ENCODE peak calls at places on chromosomes 5 and 9, in nine cellular contexts. L is tibial nerve, G is K562, Q is prostate gland, Z is Peyer's patch, N is IMR-90, Y is uterus, C is sigmoid colon, F is H1. E is an unnamed sample.

GRCh38 chr5:154541553-154541952 is 63.5 kb upstream of the HAND1 start:
- DNase-seq in L (no peak), G (no peak), Q (no peak), Z (no peak), N (no peak), Y (no peak), C (no peak), F (peak), E (no peak)

GRCh38 chr5:117454716-117455212 is 880.1 kb upstream of the SEMA6A start:
- DNase-seq in L (peak), G (peak), Q (peak), Z (peak), N (peak), Y (peak), C (no peak), F (peak), E (peak)

GRCh38 chr5:135481908-135482307 is 29.8 kb upstream of the TIFAB start:
- DNase-seq in L (no peak), G (no peak), Q (no peak), Z (no peak), N (no peak), Y (no peak), C (no peak), F (no peak), E (peak)

GRCh38 chr5:72456391-72457060 is 50.7 kb downstream of the ZNF366 start:
- DNase-seq in L (no peak), G (no peak), Q (no peak), Z (no peak), N (no peak), Y (no peak), C (no peak), F (no peak), E (no peak)

GRCh38 chr9:27828908-27829307 is 255.6 kb upstream of the C9orf72 start:
- DNase-seq in L (no peak), G (no peak), Q (no peak), Z (no peak), N (no peak), Y (no peak), C (no peak), F (no peak), E (no peak)

GRCh38 chr9:21402387-21403247 is 6.3 kb upstream of the IFNA8 start:
- DNase-seq in L (no peak), G (no peak), Q (no peak), Z (no peak), N (no peak), Y (no peak), C (no peak), F (peak), E (peak)

GRCh38 chr9:130260816-130261765 is 4.5 kb upstream of the HMCN2 start:
- DNase-seq in L (no peak), G (no peak), Q (no peak), Z (peak), N (no peak), Y (no peak), C (peak), F (no peak), E (peak)

GRCh38 chr5:158642852-158643251 is 456.9 kb downstream of the EBF1 start:
- DNase-seq in L (no peak), G (no peak), Q (no peak), Z (no peak), N (no peak), Y (no peak), C (no peak), F (no peak), E (no peak)

GRCh38 chr5:81579525-81579924 is 171.4 kb downstream of the SSBP2 start:
- DNase-seq in L (no peak), G (peak), Q (no peak), Z (no peak), N (peak), Y (no peak), C (no peak), F (no peak), E (no peak)

GRCh38 chr9:94800424-94801117 is 74.1 kb downstream of the AOPEP start:
- DNase-seq in L (peak), G (no peak), Q (no peak), Z (no peak), N (peak), Y (no peak), C (no peak), F (no peak), E (peak)
- H3K4me3 ChIP-seq in L (no peak), G (no peak), Q (no peak), Z (no peak), N (no peak), Y (no peak), C (no peak), F (no peak), E (no peak)

DNA sequence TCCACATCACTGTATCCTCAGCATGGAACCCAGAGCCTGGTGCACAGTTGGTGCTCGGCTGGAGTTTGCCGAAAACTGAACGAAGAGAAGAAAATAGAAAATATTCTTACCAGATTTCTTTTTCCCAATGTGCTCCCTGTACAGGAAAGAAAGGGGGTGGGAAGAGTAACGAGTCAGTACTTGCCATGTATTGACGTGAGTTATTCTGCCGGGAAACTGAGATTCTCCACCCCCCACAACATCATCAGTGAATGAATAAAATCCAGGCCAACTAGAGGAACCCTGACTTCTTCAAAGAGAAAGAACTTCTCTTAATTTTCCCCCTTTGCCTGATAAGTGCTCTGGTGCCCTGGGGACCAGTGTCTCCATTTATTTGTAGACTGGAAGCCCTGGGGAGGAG is 80.6 kb downstream of the SH3PXD2B start:
- DNase-seq in L (no peak), G (no peak), Q (no peak), Z (no peak), N (no peak), Y (no peak), C (no peak), F (no peak), E (no peak)
- TF ChIP-seq POLR2A in L (no peak), G (no peak), Q (no peak), Z (no peak), N (no peak), Y (no peak), C (no peak), F (no peak), E (no peak)

GRCh38 chr5:149489605-149490037 is 61.6 kb downstream of the CSNK1A1 start:
- DNase-seq in L (no peak), G (no peak), Q (peak), Z (no peak), N (peak), Y (no peak), C (no peak), F (peak), E (no peak)

GRCh38 chr5:149488645-149489306 is 62.5 kb downstream of the CSNK1A1 start:
- DNase-seq in L (no peak), G (peak), Q (no peak), Z (no peak), N (no peak), Y (no peak), C (no peak), F (peak), E (peak)

GRCh38 chr5:149486726-149487635 is 64.3 kb downstream of the CSNK1A1 start:
- DNase-seq in L (no peak), G (no peak), Q (no peak), Z (no peak), N (peak), Y (no peak), C (no peak), F (peak), E (peak)

GRCh38 chr5:149487672-149488071 is 63.6 kb downstream of the CSNK1A1 start:
- DNase-seq in L (no peak), G (no peak), Q (no peak), Z (no peak), N (no peak), Y (no peak), C (no peak), F (peak), E (peak)

GRCh38 chr5:149485655-149486615 is 65.3 kb downstream of the CSNK1A1 start:
- DNase-seq in L (no peak), G (peak), Q (peak), Z (peak), N (peak), Y (peak), C (peak), F (no peak), E (peak)
- H3K4me3 ChIP-seq in L (no peak), G (no peak), Q (no peak), Z (no peak), N (no peak), Y (no peak), C (no peak), F (no peak), E (no peak)

GRCh38 chr9:120929392-120929791 is 2.8 kb upstream of the TRAF1 start:
- DNase-seq in L (no peak), G (no peak), Q (no peak), Z (no peak), N (no peak), Y (no peak), C (no peak), F (no peak), E (no peak)

GRCh38 chr9:120928720-120929389 is 2.3 kb upstream of the TRAF1 start:
- DNase-seq in L (peak), G (no peak), Q (peak), Z (peak), N (no peak), Y (peak), C (peak), F (peak), E (peak)

GRCh38 chr9:120933310-120934044 is 6.9 kb upstream of the TRAF1 start:
- DNase-seq in L (no peak), G (no peak), Q (no peak), Z (no peak), N (no peak), Y (no peak), C (no peak), F (no peak), E (no peak)

GRCh38 chr9:120932086-120932818 is 5.7 kb upstream of the TRAF1 start:
- DNase-seq in L (no peak), G (no peak), Q (no peak), Z (no peak), N (no peak), Y (no peak), C (no peak), F (no peak), E (peak)

GRCh38 chr9:120931278-120932085 is 4.9 kb upstream of the TRAF1 start:
- DNase-seq in L (no peak), G (no peak), Q (no peak), Z (peak), N (peak), Y (no peak), C (no peak), F (no peak), E (no peak)
- TF ChIP-seq POLR2A in L (no peak), G (no peak), Q (no peak), Z (no peak), N (no peak), Y (no peak), C (no peak), F (no peak), E (no peak)

GRCh38 chr9:127973169-127974001 is 7.4 kb downstream of the EEIG1 start:
- DNase-seq in L (no peak), G (no peak), Q (no peak), Z (peak), N (no peak), Y (no peak), C (peak), F (no peak), E (no peak)

GRCh38 chr9:127974002-127974768 is 6.6 kb downstream of the EEIG1 start:
- DNase-seq in L (no peak), G (no peak), Q (no peak), Z (no peak), N (no peak), Y (no peak), C (peak), F (no peak), E (no peak)

GRCh38 chr9:127975376-127976315 is 5.1 kb downstream of the EEIG1 start:
- DNase-seq in L (no peak), G (no peak), Q (no peak), Z (no peak), N (no peak), Y (no peak), C (no peak), F (no peak), E (no peak)

GRCh38 chr9:127976498-127976897 is 4.3 kb downstream of the EEIG1 start:
- DNase-seq in L (no peak), G (no peak), Q (no peak), Z (peak), N (no peak), Y (no peak), C (no peak), F (no peak), E (peak)

DNA sequence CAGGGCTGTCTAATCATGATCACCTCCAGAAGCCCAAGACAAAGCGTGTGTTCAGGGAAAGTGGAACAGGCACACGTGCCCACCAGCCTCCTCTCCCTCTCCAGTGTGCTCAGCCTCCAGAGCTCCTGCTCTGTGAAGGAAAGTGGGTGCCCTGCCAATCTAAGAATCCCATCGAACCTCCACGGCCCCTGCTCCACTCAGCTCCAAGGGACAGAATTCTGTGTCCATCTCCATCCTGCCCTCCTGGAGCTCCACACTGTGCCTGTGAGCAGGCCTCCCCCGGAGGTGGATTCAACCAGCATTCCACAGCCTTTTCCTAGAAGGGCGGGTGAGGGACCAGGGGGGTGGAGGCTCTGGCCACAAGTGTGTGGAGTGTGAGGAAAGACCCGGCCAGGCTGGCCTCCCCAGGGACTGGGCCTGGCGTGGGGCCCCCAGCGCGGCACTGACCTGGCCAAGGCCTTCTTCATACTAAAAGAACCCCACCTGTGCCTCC is 6.0 kb downstream of the EEIG1 start:
- DNase-seq in L (peak), G (no peak), Q (no peak), Z (no peak), N (no peak), Y (peak), C (peak), F (no peak), E (peak)
- H3K4me3 ChIP-seq in L (no peak), G (no peak), Q (no peak), Z (peak), N (no peak), Y (no peak), C (peak), F (no peak), E (no peak)

GRCh38 chr5:13252701-13253100 is 691.8 kb downstream of the DNAH5 start:
- DNase-seq in L (no peak), G (no peak), Q (no peak), Z (no peak), N (no peak), Y (no peak), C (no peak), F (no peak), E (no peak)

GRCh38 chr5:13249854-13250253 is 694.6 kb downstream of the DNAH5 start:
- DNase-seq in L (no peak), G (no peak), Q (no peak), Z (no peak), N (no peak), Y (no peak), C (no peak), F (no peak), E (no peak)

GRCh38 chr5:13250450-13251291 is 693.8 kb downstream of the DNAH5 start:
- DNase-seq in L (no peak), G (no peak), Q (no peak), Z (no peak), N (peak), Y (no peak), C (no peak), F (no peak), E (no peak)

GRCh38 chr5:13248236-13248635 is 696.3 kb downstream of the DNAH5 start:
- DNase-seq in L (no peak), G (no peak), Q (no peak), Z (no peak), N (no peak), Y (no peak), C (no peak), F (no peak), E (no peak)

DNA sequence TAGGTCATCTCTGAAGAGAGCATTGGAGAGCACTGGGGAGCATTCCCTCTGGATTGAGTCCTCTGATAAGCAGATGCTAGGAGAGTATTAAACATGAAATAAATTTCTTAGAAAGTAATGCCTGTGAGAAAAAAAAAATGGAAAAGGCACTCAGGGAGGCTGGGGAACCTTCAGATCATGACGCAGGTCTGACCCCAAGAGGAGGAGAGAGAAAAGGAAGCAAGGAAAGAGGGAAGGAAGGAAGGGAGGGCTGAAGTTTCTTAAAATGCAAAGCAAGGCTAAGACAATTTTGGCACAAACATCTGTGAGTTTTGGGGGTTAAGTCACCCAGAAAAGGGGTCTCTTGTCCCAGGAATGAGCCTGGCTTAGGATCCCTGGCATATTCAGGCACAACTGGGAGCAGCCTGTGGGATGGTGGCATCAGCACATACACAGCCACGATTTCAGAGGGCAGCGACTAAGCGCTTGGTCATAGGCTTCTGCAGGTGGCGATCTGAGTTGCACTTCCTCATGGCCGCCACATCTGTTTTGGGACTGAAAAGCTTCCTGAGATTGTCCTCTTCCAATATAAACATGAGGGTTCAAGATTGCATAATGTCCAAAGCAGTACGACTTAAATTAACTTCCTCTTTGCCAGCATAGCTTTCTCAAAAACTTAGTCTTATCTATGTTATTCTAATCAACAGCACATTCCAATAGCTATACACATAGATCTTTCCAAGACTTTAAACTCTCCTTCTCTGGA is 692.7 kb downstream of the DNAH5 start:
- DNase-seq in L (no peak), G (no peak), Q (no peak), Z (peak), N (no peak), Y (no peak), C (no peak), F (no peak), E (no peak)
- TF ChIP-seq POLR2A in L (no peak), G (no peak), Q (no peak), Z (no peak), N (no peak), Y (no peak), C (no peak), F (no peak), E (no peak)

GRCh38 chr5:10306806-10307205 is 896 bp downstream of the CMBL start:
- DNase-seq in L (no peak), G (no peak), Q (no peak), Z (no peak), N (no peak), Y (no peak), C (no peak), F (no peak), E (no peak)
- H3K4me3 ChIP-seq in L (peak), G (peak), Q (peak), Z (peak), N (peak), Y (peak), C (peak), F (peak), E (no peak)

GRCh38 chr9:110114888-110115259 is 93.1 kb downstream of the C9orf152 start:
- DNase-seq in L (no peak), G (no peak), Q (no peak), Z (no peak), N (peak), Y (no peak), C (no peak), F (no peak), E (no peak)
- TF ChIP-seq POLR2A in L (no peak), G (no peak), Q (no peak), Z (no peak), N (no peak), Y (no peak), C (no peak), F (no peak), E (no peak)

DNA sequence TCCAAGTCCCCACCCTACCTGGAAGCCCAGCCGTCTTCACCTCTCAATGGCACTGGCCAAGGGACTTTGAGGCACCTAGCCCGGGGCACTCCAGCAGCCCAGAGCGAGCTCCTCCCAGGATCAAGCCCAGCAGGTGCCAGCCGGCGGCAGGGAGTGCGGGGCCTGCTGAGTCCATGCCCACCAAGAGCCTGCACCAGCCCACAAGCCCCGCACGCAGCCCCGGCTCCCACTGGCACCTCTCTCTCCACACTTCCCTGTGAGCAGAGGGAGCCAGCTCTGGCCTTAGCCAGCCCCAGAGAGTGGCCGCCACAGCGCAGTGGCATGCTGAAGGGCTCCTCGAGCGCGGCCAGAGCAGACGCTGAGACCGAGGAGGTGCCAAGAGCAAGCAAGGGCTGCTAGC is 216.3 kb upstream of the NUDT12 start:
- DNase-seq in L (no peak), G (no peak), Q (no peak), Z (no peak), N (no peak), Y (no peak), C (no peak), F (no peak), E (no peak)
- H3K4me3 ChIP-seq in L (no peak), G (no peak), Q (no peak), Z (no peak), N (no peak), Y (no peak), C (no peak), F (no peak), E (no peak)

DNA sequence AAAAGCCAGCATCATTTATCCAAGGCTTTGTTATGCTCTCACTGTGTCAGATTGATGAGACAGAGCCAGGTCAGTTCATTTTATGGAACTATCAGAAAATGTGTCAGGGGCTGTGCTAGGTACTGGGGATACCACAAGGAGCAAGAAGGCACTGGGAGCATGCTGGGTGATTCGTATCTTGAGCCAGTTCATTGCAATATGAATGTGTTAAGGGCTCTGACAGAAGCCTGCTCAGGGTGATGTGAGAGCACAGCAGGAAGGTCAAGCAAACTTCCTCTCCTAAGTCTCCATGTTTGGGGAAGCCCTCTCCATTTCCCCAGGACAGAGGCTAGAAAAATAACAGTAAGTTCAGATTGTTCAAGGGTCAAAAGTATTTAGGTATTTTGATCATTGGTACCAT is 19.8 kb downstream of the C7 start:
- DNase-seq in L (no peak), G (no peak), Q (no peak), Z (no peak), N (no peak), Y (no peak), C (no peak), F (no peak), E (no peak)
- TF ChIP-seq POLR2A in L (no peak), G (no peak), Q (no peak), Z (no peak), N (no peak), Y (no peak), C (no peak), F (no peak), E (no peak)